ENCODE peak calls at places on chromosome 10, in nine cellular contexts. I, V, Z, P, D, L, X, R and O are unnamed samples.
A peak's percentile ranks its signal among the peaks of the same experiment; 100 is the strongest.

GRCh38 chr10:125003146-125003900 is 61.4 kb downstream of the ZRANB1 start:
- DNase-seq in I (no peak), X (no peak), D (no peak), V (peak; percentile 69), L (no peak), P (peak; percentile 10), R (peak; percentile 49), Z (peak; percentile 54), O (no peak)

GRCh38 chr10:87837445-87837844 is 19.4 kb upstream of the ATAD1 start:
- DNase-seq in Z (no peak), X (no peak), L (no peak), R (no peak), V (no peak), D (no peak), P (no peak), I (no peak), O (no peak)

GRCh38 chr10:33421789-33422188 is 87.3 kb upstream of the NRP1 start:
- DNase-seq in V (no peak), D (peak; percentile 97), R (no peak), X (peak; percentile 93), I (peak; percentile 94), L (peak; percentile 92), Z (no peak), P (peak; percentile 48), O (peak; percentile 87)

GRCh38 chr10:28367865-28368541 is 65.1 kb upstream of the MPP7 start:
- DNase-seq in I (no peak), P (peak; percentile 41), D (peak; percentile 11), X (no peak), Z (no peak), L (no peak), R (no peak), V (peak; percentile 86), O (peak; percentile 16)

GRCh38 chr10:83372646-83373045 is 766.7 kb upstream of the GHITM start:
- DNase-seq in P (no peak), R (no peak), Z (no peak), X (peak; percentile 16), L (peak; percentile 10), D (peak; percentile 82), I (peak; percentile 1), V (no peak), O (peak; percentile 3)

GRCh38 chr10:53005612-53006325 is 233.2 kb upstream of the MBL2 start:
- DNase-seq in P (no peak), Z (no peak), V (no peak), X (no peak), R (no peak), D (no peak), I (no peak), L (no peak), O (no peak)

GRCh38 chr10:70441877-70442205 is 360 bp upstream of the NODAL start:
- DNase-seq in P (no peak), D (no peak), V (no peak), X (no peak), Z (no peak), R (peak; percentile 57), L (no peak), I (no peak), O (no peak)

GRCh38 chr10:78980354-78980753 is 88.4 kb upstream of the ZMIZ1 start:
- DNase-seq in P (no peak), R (no peak), Z (no peak), L (no peak), D (no peak), X (no peak), V (no peak), I (no peak), O (no peak)

GRCh38 chr10:18290651-18291313 is 150.6 kb downstream of the CACNB2 start:
- DNase-seq in D (no peak), Z (no peak), L (no peak), I (no peak), P (no peak), V (no peak), R (no peak), X (no peak), O (no peak)

GRCh38 chr10:96833220-96834001 is 1.3 kb downstream of the LCOR start:
- DNase-seq in I (peak; percentile 35), L (peak; percentile 55), R (no peak), V (no peak), X (peak; percentile 23), Z (peak; percentile 70), D (peak; percentile 54), P (no peak), O (peak; percentile 34)

GRCh38 chr10:17228081-17229015 is at the start of gene VIM:
- DNase-seq in X (peak; percentile 96), D (peak; percentile 98), Z (peak; percentile 97), L (peak; percentile 96), P (peak; percentile 97), R (peak; percentile 92), V (peak; percentile 95), I (peak; percentile 99), O (peak; percentile 100)
- TF ChIP-seq CTCF in X (peak; percentile 14), D (no peak), Z (no peak), L (no peak), P (peak; percentile 26), R (no peak), V (no peak), I (no peak), O (no peak)

GRCh38 chr10:13352519-13352918 is 4.4 kb upstream of the SEPHS1 start:
- DNase-seq in L (no peak), P (no peak), V (no peak), I (no peak), D (no peak), R (no peak), Z (no peak), X (no peak), O (no peak)

GRCh38 chr10:13348216-13349017 is at the start of gene SEPHS1:
- DNase-seq in V (peak; percentile 93), R (peak; percentile 89), I (peak; percentile 79), P (peak; percentile 58), L (peak; percentile 74), Z (peak; percentile 83), D (peak; percentile 74), X (peak; percentile 53), O (peak; percentile 89)

GRCh38 chr10:13351340-13351915 is 3.3 kb upstream of the SEPHS1 start:
- DNase-seq in L (no peak), Z (no peak), V (no peak), I (no peak), R (no peak), X (no peak), P (no peak), D (no peak), O (no peak)

GRCh38 chr10:13347235-13348156 is 597 bp downstream of the SEPHS1 start:
- DNase-seq in L (peak; percentile 75), I (peak; percentile 84), V (peak; percentile 96), P (peak; percentile 75), R (peak; percentile 94), Z (peak; percentile 85), D (peak; percentile 77), X (peak; percentile 70), O (peak; percentile 91)

DNA sequence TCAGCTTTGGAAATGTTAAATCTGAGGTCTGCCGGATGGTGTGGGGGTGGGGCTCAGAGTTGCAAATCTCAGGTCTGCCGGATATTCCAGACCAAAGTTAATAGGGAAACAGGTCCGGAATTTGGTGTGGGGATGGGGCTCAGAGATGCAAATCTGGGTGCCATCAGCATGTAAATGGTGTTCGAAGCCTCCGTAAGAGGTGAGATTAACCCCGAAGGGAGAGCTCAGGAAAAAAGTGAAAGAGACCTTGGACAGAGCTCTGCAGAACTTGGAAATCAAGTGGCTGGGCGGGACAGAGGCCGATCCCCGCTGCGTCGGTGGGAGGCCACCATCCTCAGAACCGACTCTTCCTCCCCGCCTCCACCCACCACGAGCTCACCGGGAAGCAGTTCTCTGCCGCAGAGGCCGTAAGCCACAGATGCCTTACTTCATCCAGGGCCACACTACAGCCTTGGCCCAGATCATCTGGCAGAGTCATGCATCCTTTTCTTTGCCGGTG is 1.7 kb upstream of the SEPHS1 start:
- DNase-seq in Z (peak; percentile 70), L (peak; percentile 53), X (peak; percentile 54), V (peak; percentile 85), R (peak; percentile 77), P (peak; percentile 55), I (peak; percentile 64), D (peak; percentile 67), O (peak; percentile 82)
- H3K4me3 ChIP-seq in Z (peak overlapping the region; percentile 72), L (peak overlapping the region; percentile 82), X (peak overlapping the region; percentile 39), V (peak overlapping the region; percentile 99), R (peak overlapping the region; percentile 74), P (peak overlapping the region; percentile 92), I (peak overlapping the region; percentile 71), D (peak overlapping the region; percentile 67), O (peak overlapping the region; percentile 75)

GRCh38 chr10:7408494-7409044 is 2.3 kb downstream of the SFMBT2 start:
- DNase-seq in L (peak; percentile 42), V (peak; percentile 91), P (no peak), R (peak; percentile 84), D (peak; percentile 44), X (peak; percentile 17), I (peak; percentile 41), Z (no peak), O (peak; percentile 84)
- TF ChIP-seq CTCF in L (peak; percentile 34), V (peak; percentile 39), P (no peak), R (peak; percentile 58), D (peak; percentile 55), X (peak; percentile 48), I (peak; percentile 65), Z (no peak), O (peak; percentile 14)

DNA sequence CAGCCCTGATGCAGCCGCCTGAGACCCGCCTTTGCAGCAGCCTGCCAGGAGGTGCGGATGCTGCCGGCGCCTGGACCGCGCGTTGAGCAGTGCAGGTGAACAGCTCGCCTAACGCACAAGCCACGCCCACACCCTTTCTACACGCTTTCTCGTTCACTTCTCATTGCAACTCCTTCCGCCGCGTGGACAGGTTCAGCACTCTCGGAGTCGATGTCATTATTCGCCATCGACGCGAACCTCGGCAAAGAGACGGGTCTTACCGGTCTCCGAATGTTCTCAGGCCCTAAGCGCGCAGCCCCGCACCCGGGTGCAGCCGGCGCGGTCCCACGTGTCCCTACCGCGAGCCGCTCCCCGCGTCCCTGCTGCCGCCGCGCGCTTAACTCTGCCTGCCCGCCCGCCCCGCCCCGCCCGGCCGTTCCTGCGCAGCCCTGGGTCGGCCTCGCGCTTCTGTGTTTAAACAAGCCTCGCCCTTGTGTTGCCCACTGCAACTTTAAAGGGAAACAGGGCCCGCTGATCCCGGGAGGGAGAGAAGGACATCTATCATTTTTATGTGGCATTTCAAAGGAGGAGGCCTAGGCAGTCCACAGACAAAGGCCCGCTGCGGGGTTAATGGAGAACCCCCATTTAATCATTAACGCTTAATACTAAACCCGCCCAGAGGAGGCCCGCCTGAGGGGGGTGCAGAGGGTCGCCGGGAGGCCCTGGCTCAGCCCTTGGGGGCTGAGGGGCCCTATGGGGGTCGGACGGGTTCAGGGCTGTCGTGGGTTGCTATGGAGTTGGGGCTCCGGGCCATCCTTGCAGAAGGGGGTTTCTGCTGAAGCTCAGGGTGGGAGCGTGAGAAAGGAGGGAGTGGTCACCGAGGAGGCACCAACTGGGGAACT is 128.5 kb downstream of the WDR11 start:
- DNase-seq in D (peak; percentile 2), L (no peak), V (no peak), Z (no peak), P (no peak), X (no peak), I (no peak), R (peak; percentile 92), O (peak; percentile 1)
- H3K4me3 ChIP-seq in D (no peak overlapping the region), L (no peak overlapping the region), V (peak overlapping the region; percentile 25), Z (peak overlapping the region; percentile 42), P (peak overlapping the region; percentile 27), X (no peak overlapping the region), I (no peak overlapping the region), R (peak overlapping the region; percentile 42), O (no peak overlapping the region)

GRCh38 chr10:119165171-119166110 is at the start of gene SFXN4:
- DNase-seq in I (peak; percentile 38), P (peak; percentile 77), X (peak; percentile 24), V (peak; percentile 96), D (peak; percentile 51), L (peak; percentile 49), Z (peak; percentile 84), R (peak; percentile 92), O (peak; percentile 68)
- TF ChIP-seq CTCF in I (peak; percentile 0), P (no peak), X (no peak), V (no peak), D (no peak), L (no peak), Z (no peak), R (peak; percentile 5), O (no peak)